ENCODE peak calls at places on chromosome 12, in nine cellular contexts. L is heart left ventricle; V is K562; D is CD8-positive, alpha-beta T cell; G is esophagus squamous epithelium; B is Peyer's patch; E is HCT116; P is breast epithelium; U is prostate gland. N is an unnamed sample.

GRCh38 chr12:96982671-96983070 is 75.6 kb downstream of the NEDD1 start:
- DNase-seq in V (no peak), B (no peak), G (no peak), L (no peak), D (no peak), E (no peak), P (no peak), U (no peak), N (no peak)

GRCh38 chr12:125143491-125143890 is 78.3 kb downstream of the AACS start:
- DNase-seq in L (peak; percentile 89), G (no peak), U (peak; percentile 12), D (no peak), P (no peak), V (no peak), E (no peak), B (no peak), N (no peak)

GRCh38 chr12:69600804-69601203 is 9.9 kb downstream of the LRRC10 start:
- DNase-seq in U (no peak), G (no peak), E (no peak), L (no peak), B (no peak), P (no peak), D (no peak), V (no peak), N (no peak)

GRCh38 chr12:2244013-2244861 is 191.4 kb downstream of the CACNA1C start:
- DNase-seq in P (no peak), G (no peak), L (peak; percentile 77), D (no peak), V (no peak), E (peak; percentile 2), U (no peak), B (no peak), N (no peak)

GRCh38 chr12:122031342-122032216 is 9.9 kb downstream of the BCL7A start:
- DNase-seq in V (peak; percentile 74), P (no peak), E (no peak), B (peak; percentile 73), G (no peak), U (no peak), L (no peak), D (peak; percentile 50), N (peak; percentile 60)

GRCh38 chr12:56657416-56658379 is 11.9 kb upstream of the ATP5F1B start:
- DNase-seq in D (no peak), V (no peak), G (no peak), L (no peak), P (no peak), B (no peak), E (no peak), U (no peak), N (no peak)

GRCh38 chr12:68303850-68304249 is 28.3 kb downstream of the MDM1 start:
- DNase-seq in G (no peak), V (no peak), E (no peak), B (no peak), U (no peak), D (no peak), P (no peak), L (peak; percentile 32), N (no peak)

GRCh38 chr12:16110596-16110995 is 166.9 kb downstream of the SLC15A5 start:
- DNase-seq in E (no peak), U (no peak), P (no peak), B (no peak), L (no peak), D (no peak), G (no peak), V (no peak), N (no peak)

GRCh38 chr12:58530421-58531067 is 389.8 kb downstream of the LRIG3 start:
- DNase-seq in B (no peak), V (no peak), P (no peak), U (no peak), E (no peak), G (no peak), D (no peak), L (no peak), N (no peak)

GRCh38 chr12:110314308-110314707 is 33.3 kb downstream of the ATP2A2 start:
- DNase-seq in L (no peak), D (no peak), P (no peak), U (no peak), V (no peak), G (no peak), E (no peak), B (no peak), N (no peak)
- H3K27ac ChIP-seq in L (peak overlapping the region; percentile 47), D (no peak overlapping the region), P (no peak overlapping the region), U (no peak overlapping the region), V (no peak overlapping the region), G (peak overlapping the region; percentile 78), E (no peak overlapping the region), B (peak overlapping the region; percentile 67), N (no peak overlapping the region)

GRCh38 chr12:54030442-54030801 is 2.2 kb downstream of the HOXC6 start:
- DNase-seq in L (no peak), U (no peak), D (no peak), E (no peak), G (no peak), P (no peak), V (no peak), B (no peak), N (no peak)

GRCh38 chr12:54027442-54027786 is 826 bp upstream of the HOXC6 start:
- DNase-seq in V (no peak), B (no peak), P (no peak), G (no peak), L (no peak), D (no peak), E (no peak), U (no peak), N (no peak)

GRCh38 chr12:54028324-54029201 is at the start of gene HOXC6:
- DNase-seq in E (no peak), V (peak; percentile 80), D (no peak), P (no peak), U (no peak), G (no peak), L (no peak), B (no peak), N (no peak)

GRCh38 chr12:54030889-54031860 is 1.7 kb upstream of the HOXC5 start:
- DNase-seq in L (no peak), B (no peak), E (no peak), D (no peak), G (no peak), U (no peak), V (no peak), P (no peak), N (no peak)

DNA sequence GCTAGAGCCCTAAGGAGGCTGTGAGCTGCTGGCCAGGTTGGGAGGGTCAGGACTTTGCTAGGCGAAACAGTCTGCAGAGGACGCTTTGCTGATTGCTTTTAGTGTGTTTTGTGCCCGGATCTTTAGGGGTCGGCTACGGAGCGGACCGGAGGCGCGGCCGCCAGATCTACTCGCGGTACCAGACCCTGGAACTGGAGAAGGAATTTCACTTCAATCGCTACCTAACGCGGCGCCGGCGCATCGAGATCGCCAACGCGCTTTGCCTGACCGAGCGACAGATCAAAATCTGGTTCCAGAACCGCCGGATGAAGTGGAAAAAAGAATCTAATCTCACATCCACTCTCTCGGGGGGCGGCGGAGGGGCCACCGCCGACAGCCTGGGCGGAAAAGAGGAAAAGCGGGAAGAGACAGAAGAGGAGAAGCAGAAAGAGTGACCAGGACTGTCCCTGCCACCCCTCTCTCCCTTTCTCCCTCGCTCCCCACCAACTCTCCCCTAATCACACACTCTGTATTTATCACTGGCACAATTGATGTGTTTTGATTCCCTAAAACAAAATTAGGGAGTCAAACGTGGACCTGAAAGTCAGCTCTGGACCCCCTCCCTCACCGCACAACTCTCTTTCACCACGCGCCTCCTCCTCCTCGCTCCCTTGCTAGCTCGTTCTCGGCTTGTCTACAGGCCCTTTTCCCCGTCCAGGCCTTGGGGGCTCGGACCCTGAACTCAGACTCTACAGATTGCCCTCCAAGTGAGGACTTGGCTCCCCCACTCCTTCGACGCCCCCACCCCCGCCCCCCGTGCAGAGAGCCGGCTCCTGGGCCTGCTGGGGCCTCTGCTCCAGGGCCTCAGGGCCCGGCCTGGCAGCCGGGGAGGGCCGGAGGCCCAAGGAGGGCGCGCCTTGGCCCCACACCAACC is 1.5 kb downstream of the HOXC6 start:
- DNase-seq in L (no peak), E (no peak), V (no peak), B (no peak), G (no peak), U (no peak), D (no peak), P (no peak), N (no peak)
- H3K4me1 ChIP-seq in L (peaks cover 33% of the 10 kb centered on the region), E (peaks cover 7% of the 10 kb centered on the region), V (peaks cover 25% of the 10 kb centered on the region), B (no peaks in the 10 kb centered on the region), G (peaks cover 61% of the 10 kb centered on the region), U (peaks cover 9% of the 10 kb centered on the region), D (peaks cover 31% of the 10 kb centered on the region), P (peaks cover 7% of the 10 kb centered on the region), N (peaks cover 37% of the 10 kb centered on the region)

GRCh38 chr12:34354239-34355200 is 332.2 kb downstream of the ALG10 start:
- DNase-seq in V (no peak), P (no peak), G (no peak), D (no peak), L (no peak), U (no peak), E (no peak), B (no peak), N (no peak)
- H3K9me3 ChIP-seq in V (no peaks in the 10 kb centered on the region), P (peaks cover 99% of the 10 kb centered on the region), G (peaks cover 89% of the 10 kb centered on the region), D (no peaks in the 10 kb centered on the region), L (peaks cover 23% of the 10 kb centered on the region), U (no peaks in the 10 kb centered on the region), E (no peaks in the 10 kb centered on the region), B (no peaks in the 10 kb centered on the region), N (peaks cover 59% of the 10 kb centered on the region)

GRCh38 chr12:50006266-50006665 is 19.0 kb downstream of the RACGAP1 start:
- DNase-seq in L (no peak), E (no peak), U (no peak), B (no peak), V (no peak), G (no peak), D (no peak), P (no peak), N (no peak)

GRCh38 chr12:50003595-50003994 is 21.7 kb downstream of the RACGAP1 start:
- DNase-seq in L (no peak), P (no peak), D (no peak), G (no peak), B (no peak), V (no peak), U (no peak), E (no peak), N (no peak)

GRCh38 chr12:50006754-50007442 is 18.4 kb downstream of the RACGAP1 start:
- DNase-seq in B (no peak), L (no peak), P (no peak), E (no peak), D (no peak), U (no peak), G (no peak), V (no peak), N (no peak)

GRCh38 chr12:50004696-50005095 is 20.6 kb downstream of the RACGAP1 start:
- DNase-seq in P (no peak), U (no peak), V (no peak), D (no peak), E (no peak), G (no peak), B (no peak), L (no peak), N (no peak)

DNA sequence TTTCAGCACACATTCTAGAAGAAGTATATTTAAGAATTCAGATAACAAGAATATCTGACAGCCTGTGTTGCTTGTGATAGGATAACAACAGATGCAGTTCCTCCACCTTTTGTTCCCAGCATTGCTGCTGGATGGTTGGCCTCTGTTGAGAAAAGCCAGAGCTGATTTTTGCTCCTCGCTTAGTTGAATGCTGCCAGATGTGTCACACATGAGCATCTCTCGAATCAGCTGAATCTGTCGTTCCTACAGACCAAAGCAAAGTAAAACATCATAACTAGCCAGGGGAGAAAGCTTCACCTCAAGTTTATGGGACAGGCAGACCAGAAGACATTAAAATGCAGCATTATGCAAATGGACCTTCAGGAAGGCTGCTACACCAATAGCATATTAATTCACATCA is 20.1 kb downstream of the RACGAP1 start:
- DNase-seq in P (no peak), V (no peak), D (no peak), U (no peak), G (no peak), E (no peak), B (no peak), L (no peak), N (no peak)
- H3K27ac ChIP-seq in P (no peak overlapping the region), V (no peak overlapping the region), D (no peak overlapping the region), U (no peak overlapping the region), G (peak overlapping the region; percentile 14), E (no peak overlapping the region), B (no peak overlapping the region), L (no peak overlapping the region), N (no peak overlapping the region)

N was measured in body of pancreas.